ENCODE peak calls at places on chromosomes 3 and 15, in nine cellular contexts. One of them, this sample, is unnamed.
A peak's percentile ranks its signal among the peaks of the same experiment; 100 is the strongest.

GRCh38 chr3:77871436-77871835 is 831.5 kb downstream of the ROBO2 start:
- DNase-seq in EL: no peak
- DNase-seq in pulmonary artery endothelial cell: no peak
- DNase-seq in HTR-8/SVneo: no peak
- DNase-seq in NCI-H1436: no peak
- DNase-seq in GM04503: no peak
- DNase-seq in PC-3: no peak
- DNase-seq in AG08396: no peak
- DNase-seq in Peyer's patch: no peak
- DNase-seq in this sample: no peak

GRCh38 chr15:77180270-77180669 is 109.4 kb upstream of the TSPAN3 start:
- DNase-seq in EL: no peak
- DNase-seq in pulmonary artery endothelial cell: no peak
- DNase-seq in HTR-8/SVneo: no peak
- DNase-seq in NCI-H1436: no peak
- DNase-seq in GM04503: no peak
- DNase-seq in PC-3: no peak
- DNase-seq in AG08396: no peak
- DNase-seq in Peyer's patch: no peak
- DNase-seq in this sample: no peak

GRCh38 chr15:73727330-73728018 is 25.7 kb downstream of the INSYN1 start:
- DNase-seq in EL: peak; percentile 75
- DNase-seq in pulmonary artery endothelial cell: no peak
- DNase-seq in HTR-8/SVneo: no peak
- DNase-seq in NCI-H1436: no peak
- DNase-seq in GM04503: peak; percentile 58
- DNase-seq in PC-3: peak; percentile 69
- DNase-seq in AG08396: peak; percentile 71
- DNase-seq in Peyer's patch: no peak
- DNase-seq in this sample: peak; percentile 62

GRCh38 chr3:67947808-67948508 is 293.5 kb upstream of the SUCLG2 start:
- DNase-seq in EL: peak; percentile 2
- DNase-seq in pulmonary artery endothelial cell: no peak
- DNase-seq in HTR-8/SVneo: no peak
- DNase-seq in NCI-H1436: peak; percentile 42
- DNase-seq in GM04503: no peak
- DNase-seq in PC-3: peak; percentile 31
- DNase-seq in AG08396: no peak
- DNase-seq in Peyer's patch: peak; percentile 36
- DNase-seq in this sample: no peak

GRCh38 chr3:128217702-128218475 is 64.6 kb downstream of the EEFSEC start:
- DNase-seq in EL: no peak
- DNase-seq in pulmonary artery endothelial cell: no peak
- DNase-seq in HTR-8/SVneo: no peak
- DNase-seq in NCI-H1436: no peak
- DNase-seq in GM04503: no peak
- DNase-seq in PC-3: no peak
- DNase-seq in AG08396: no peak
- DNase-seq in Peyer's patch: no peak
- DNase-seq in this sample: no peak

GRCh38 chr3:99865321-99865720 is 47.7 kb downstream of the CMSS1 start:
- DNase-seq in EL: peak; percentile 64
- DNase-seq in pulmonary artery endothelial cell: no peak
- DNase-seq in HTR-8/SVneo: no peak
- DNase-seq in NCI-H1436: no peak
- DNase-seq in GM04503: no peak
- DNase-seq in PC-3: peak; percentile 57
- DNase-seq in AG08396: no peak
- DNase-seq in Peyer's patch: no peak
- DNase-seq in this sample: no peak

GRCh38 chr3:45618081-45618509 is 23.5 kb downstream of the LIMD1 start:
- DNase-seq in EL: no peak
- DNase-seq in pulmonary artery endothelial cell: no peak
- DNase-seq in HTR-8/SVneo: no peak
- DNase-seq in NCI-H1436: no peak
- DNase-seq in GM04503: no peak
- DNase-seq in PC-3: no peak
- DNase-seq in AG08396: no peak
- DNase-seq in Peyer's patch: no peak
- DNase-seq in this sample: no peak

GRCh38 chr3:170228093-170228766 is 6.0 kb downstream of the PRKCI start:
- DNase-seq in EL: peak; percentile 32
- DNase-seq in pulmonary artery endothelial cell: no peak
- DNase-seq in HTR-8/SVneo: no peak
- DNase-seq in NCI-H1436: no peak
- DNase-seq in GM04503: no peak
- DNase-seq in PC-3: peak; percentile 41
- DNase-seq in AG08396: peak; percentile 20
- DNase-seq in Peyer's patch: no peak
- DNase-seq in this sample: no peak

GRCh38 chr3:36942632-36943248 is 2.1 kb downstream of the TRANK1 start:
- DNase-seq in EL: no peak
- DNase-seq in pulmonary artery endothelial cell: no peak
- DNase-seq in HTR-8/SVneo: no peak
- DNase-seq in NCI-H1436: no peak
- DNase-seq in GM04503: no peak
- DNase-seq in PC-3: no peak
- DNase-seq in AG08396: no peak
- DNase-seq in Peyer's patch: no peak
- DNase-seq in this sample: no peak

GRCh38 chr15:75661041-75661778 is 13.5 kb downstream of the SNX33 start:
- DNase-seq in EL: peak; percentile 96
- DNase-seq in pulmonary artery endothelial cell: no peak
- DNase-seq in HTR-8/SVneo: peak; percentile 88
- DNase-seq in NCI-H1436: no peak
- DNase-seq in GM04503: peak; percentile 84
- DNase-seq in PC-3: peak; percentile 86
- DNase-seq in AG08396: peak; percentile 93
- DNase-seq in Peyer's patch: no peak
- DNase-seq in this sample: peak; percentile 83

GRCh38 chr3:102510663-102511062 is 75.8 kb downstream of the ZPLD1 start:
- DNase-seq in EL: no peak
- DNase-seq in pulmonary artery endothelial cell: no peak
- DNase-seq in HTR-8/SVneo: no peak
- DNase-seq in NCI-H1436: peak; percentile 53
- DNase-seq in GM04503: no peak
- DNase-seq in PC-3: peak; percentile 81
- DNase-seq in AG08396: no peak
- DNase-seq in Peyer's patch: no peak
- DNase-seq in this sample: no peak

GRCh38 chr3:185444329-185444728 is 54.5 kb downstream of the TMEM41A start:
- DNase-seq in EL: no peak
- DNase-seq in pulmonary artery endothelial cell: no peak
- DNase-seq in HTR-8/SVneo: no peak
- DNase-seq in NCI-H1436: peak; percentile 7
- DNase-seq in GM04503: no peak
- DNase-seq in PC-3: no peak
- DNase-seq in AG08396: no peak
- DNase-seq in Peyer's patch: no peak
- DNase-seq in this sample: no peak

GRCh38 chr3:64351713-64352595 is 126.7 kb upstream of the PRICKLE2 start:
- DNase-seq in EL: peak; percentile 62
- DNase-seq in pulmonary artery endothelial cell: no peak
- DNase-seq in HTR-8/SVneo: no peak
- DNase-seq in NCI-H1436: no peak
- DNase-seq in GM04503: no peak
- DNase-seq in PC-3: no peak
- DNase-seq in AG08396: no peak
- DNase-seq in Peyer's patch: no peak
- DNase-seq in this sample: no peak

GRCh38 chr15:89088605-89089315 is 504 bp downstream of the ABHD2 start:
- DNase-seq in EL: no peak
- DNase-seq in pulmonary artery endothelial cell: no peak
- DNase-seq in HTR-8/SVneo: no peak
- DNase-seq in NCI-H1436: no peak
- DNase-seq in GM04503: no peak
- DNase-seq in PC-3: no peak
- DNase-seq in AG08396: peak; percentile 23
- DNase-seq in Peyer's patch: no peak
- DNase-seq in this sample: no peak

GRCh38 chr15:22966321-22967083 is 13.7 kb downstream of the CYFIP1 start:
- DNase-seq in EL: no peak
- DNase-seq in pulmonary artery endothelial cell: no peak
- DNase-seq in HTR-8/SVneo: no peak
- DNase-seq in NCI-H1436: no peak
- DNase-seq in GM04503: no peak
- DNase-seq in PC-3: no peak
- DNase-seq in AG08396: no peak
- DNase-seq in Peyer's patch: no peak
- DNase-seq in this sample: no peak

GRCh38 chr3:172132159-172132586 is 92.8 kb downstream of the FNDC3B start:
- DNase-seq in EL: no peak
- DNase-seq in pulmonary artery endothelial cell: no peak
- DNase-seq in HTR-8/SVneo: no peak
- DNase-seq in NCI-H1436: no peak
- DNase-seq in GM04503: no peak
- DNase-seq in PC-3: no peak
- DNase-seq in AG08396: no peak
- DNase-seq in Peyer's patch: no peak
- DNase-seq in this sample: no peak

GRCh38 chr3:34213481-34213880 is 415.1 kb downstream of the PDCD6IP start:
- DNase-seq in EL: no peak
- DNase-seq in pulmonary artery endothelial cell: no peak
- DNase-seq in HTR-8/SVneo: no peak
- DNase-seq in NCI-H1436: no peak
- DNase-seq in GM04503: no peak
- DNase-seq in PC-3: no peak
- DNase-seq in AG08396: no peak
- DNase-seq in Peyer's patch: no peak
- DNase-seq in this sample: no peak

This sample was measured in AG04449.